ENCODE peak calls at places on chromosomes 11 and 22, in six cellular contexts. S is psoas muscle, J is hepatocyte, R is stomach, V is D721Med, F is suprapubic skin. M is an unnamed sample.

GRCh38 chr11:78654071-78654470 is 79.4 kb upstream of the NARS2 start:
- DNase-seq in F (no peak), V (no peak), R (no peak), J (no peak), S (no peak), M (no peak)

GRCh38 chr22:32926600-32926999 is 125.1 kb downstream of the TIMP3 start:
- DNase-seq in V (no peak), F (no peak), S (no peak), J (peak; percentile 48), R (no peak), M (peak; percentile 19)

GRCh38 chr22:46035742-46036557 is 59.0 kb upstream of the WNT7B start:
- DNase-seq in F (peak; percentile 99), J (peak; percentile 100), R (peak; percentile 100), S (peak; percentile 100), V (peak; percentile 76), M (peak; percentile 99)

GRCh38 chr11:108117746-108118371 is 3.5 kb upstream of the ACAT1 start:
- DNase-seq in S (no peak), V (peak; percentile 34), R (no peak), F (no peak), J (peak; percentile 47), M (no peak)

GRCh38 chr11:83602116-83602515 is 315.9 kb upstream of the CCDC90B start:
- DNase-seq in R (no peak), S (no peak), J (no peak), V (no peak), F (no peak), M (no peak)

GRCh38 chr11:88288560-88288959 is 49.0 kb downstream of the CTSC start:
- DNase-seq in V (no peak), F (no peak), J (no peak), R (no peak), S (no peak), M (no peak)

GRCh38 chr11:14118047-14118446 is 155.5 kb downstream of the SPON1 start:
- DNase-seq in F (no peak), S (no peak), J (no peak), R (no peak), V (no peak), M (no peak)

GRCh38 chr11:45319077-45319476 is 32.9 kb upstream of the SYT13 start:
- DNase-seq in S (no peak), R (no peak), J (no peak), F (peak; percentile 34), V (no peak), M (no peak)

GRCh38 chr22:22817468-22818201 is 70.0 kb upstream of the IGLL5 start:
- DNase-seq in V (no peak), F (no peak), J (no peak), S (no peak), R (no peak), M (no peak)

GRCh38 chr11:18209058-18209457 is 27.5 kb downstream of the SAA4 start:
- DNase-seq in J (no peak), S (no peak), F (no peak), V (no peak), R (no peak), M (no peak)

GRCh38 chr11:18204220-18204619 is 31.6 kb downstream of the MRGPRX4 start:
- DNase-seq in J (no peak), S (no peak), R (no peak), V (no peak), F (no peak), M (no peak)

GRCh38 chr11:18204771-18205170 is 31.8 kb downstream of the SAA4 start:
- DNase-seq in V (no peak), R (no peak), S (no peak), F (no peak), J (no peak), M (no peak)

GRCh38 chr11:18203723-18204122 is 31.1 kb downstream of the MRGPRX4 start:
- DNase-seq in J (peak; percentile 50), V (peak; percentile 47), F (no peak), R (no peak), S (no peak), M (no peak)
- TF ChIP-seq CTCF in J (peak; percentile 35), V (peak; percentile 52), F (no peak), R (no peak), S (no peak), M (no peak)

DNA sequence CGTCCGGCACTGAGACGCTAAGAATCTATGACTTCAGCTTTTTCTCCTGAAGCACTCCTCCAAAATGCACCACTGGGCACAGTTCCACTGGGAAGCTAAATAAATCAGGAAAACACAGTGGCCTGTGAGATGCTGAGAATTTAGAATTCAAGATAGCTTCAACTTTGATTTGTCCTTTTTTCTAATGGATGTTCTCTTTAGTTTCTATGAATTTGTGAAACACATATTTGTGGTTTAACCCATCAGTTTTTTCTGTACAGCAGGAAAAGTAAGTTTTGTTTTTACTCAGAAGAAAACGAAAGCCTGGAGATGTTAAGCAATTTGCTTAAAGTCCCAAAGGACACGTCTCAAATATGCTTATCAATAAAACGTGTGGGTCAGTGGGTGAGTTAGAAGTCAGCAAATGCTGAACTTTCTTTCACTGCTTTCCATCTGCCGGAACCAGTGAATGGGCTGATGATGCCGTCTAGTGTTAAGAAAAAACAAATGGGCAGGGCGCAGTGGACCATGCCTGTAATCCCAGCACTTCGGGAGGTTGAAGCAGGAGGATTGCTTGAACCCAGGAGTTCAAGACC is 40.7 kb upstream of the CLMP start:
- DNase-seq in J (no peak), S (no peak), F (no peak), V (no peak), R (no peak), M (peak; percentile 76)
- TF ChIP-seq CTCF in J (no peak), S (no peak), F (no peak), V (no peak), R (no peak), M (no peak)

GRCh38 chr22:38304526-38304925 is 12.7 kb downstream of the CSNK1E start:
- DNase-seq in F (no peak), J (no peak), V (no peak), R (no peak), S (peak; percentile 48), M (no peak)
- TF ChIP-seq CTCF in F (peak; percentile 2), J (no peak), V (no peak), R (no peak), S (peak; percentile 27), M (peak; percentile 14)

DNA sequence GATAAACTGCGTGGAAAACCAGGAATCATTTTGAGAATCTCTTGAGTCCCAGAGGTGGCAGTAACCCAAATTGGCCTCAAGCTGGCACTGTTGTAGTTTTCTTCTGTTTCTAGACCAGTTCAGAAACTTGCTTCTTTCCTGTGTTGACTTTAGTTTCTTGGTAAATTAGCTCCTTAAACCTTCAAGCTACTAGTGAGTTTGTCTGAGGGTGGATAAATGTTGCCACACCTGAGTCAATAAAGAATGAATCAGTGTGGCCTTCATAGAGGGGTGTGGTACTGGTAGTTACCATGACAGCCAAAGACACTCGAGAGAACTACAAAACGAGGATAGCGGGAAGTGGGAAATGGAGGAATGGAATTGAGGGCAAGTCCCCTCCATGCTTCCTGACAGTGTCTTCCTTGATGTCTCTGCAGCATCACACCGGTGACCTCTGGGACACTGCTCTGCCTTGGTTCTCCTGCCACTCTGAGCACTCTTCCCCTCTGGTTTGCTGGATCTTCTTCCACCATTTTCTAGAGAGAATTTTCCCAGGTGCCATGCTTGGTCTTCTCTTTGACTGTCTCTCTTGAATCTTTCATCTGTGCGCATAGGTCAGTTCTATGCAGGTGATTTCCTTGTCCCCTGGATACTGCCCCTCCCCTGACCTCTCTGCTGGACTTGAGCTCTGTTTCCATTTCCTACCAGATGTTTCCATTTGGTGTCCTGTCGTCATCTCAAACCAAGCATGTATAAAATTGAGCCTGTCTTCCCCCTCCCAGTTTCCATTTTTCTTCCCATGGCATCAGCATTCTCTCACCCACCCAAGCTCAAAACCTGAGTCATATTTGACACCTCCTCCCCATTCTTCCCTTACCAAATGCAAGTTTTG is 7.2 kb downstream of the POLD4 start:
- DNase-seq in S (no peak), V (peak; percentile 5), J (peak; percentile 78), F (no peak), R (peak; percentile 68), M (peak; percentile 54)
- TF ChIP-seq CTCF in S (peak; percentile 37), V (peak; percentile 32), J (peak; percentile 73), F (no peak), R (no peak), M (peak; percentile 35)

DNA sequence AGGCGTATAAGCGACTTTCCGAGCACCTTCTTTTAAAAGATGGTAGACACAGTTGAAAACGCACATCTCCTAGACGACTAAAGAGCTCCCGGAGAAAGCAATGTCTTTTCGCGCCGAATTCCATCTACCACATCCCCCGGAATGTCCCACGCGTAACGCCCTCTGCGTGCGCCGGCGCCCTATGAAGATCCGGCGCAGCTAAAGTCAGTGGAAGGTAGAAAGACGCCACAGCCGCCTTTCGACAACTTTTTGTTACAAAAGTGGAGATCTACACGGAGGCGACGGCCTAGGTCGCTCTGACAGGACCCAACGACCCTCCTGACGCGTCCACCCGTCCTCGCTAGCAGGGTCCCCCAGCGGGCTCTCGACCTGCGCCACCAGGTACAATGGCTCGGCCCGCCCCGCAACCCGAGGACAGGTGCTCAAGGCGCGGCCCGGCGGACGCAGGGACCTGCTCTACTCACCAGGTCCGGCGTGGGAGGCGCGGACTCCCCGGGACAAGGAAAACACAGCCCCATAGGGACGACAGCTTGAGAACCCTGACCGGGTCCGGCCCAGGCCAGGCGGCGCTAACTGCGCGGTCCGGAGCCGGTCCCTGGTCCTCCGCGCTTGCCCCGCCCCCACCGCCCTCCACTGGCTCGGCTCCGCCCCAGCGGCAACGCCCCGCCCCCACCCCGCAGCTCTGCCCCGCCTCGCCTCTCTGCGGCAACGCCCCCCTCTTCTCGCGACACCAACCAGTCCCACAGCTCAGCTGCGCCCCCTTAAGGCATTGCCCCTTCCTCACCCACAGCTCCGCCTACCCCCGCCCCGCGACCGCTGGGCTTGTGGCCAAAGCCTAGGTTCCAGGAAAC is at the start of gene SVIP:
- DNase-seq in V (peak; percentile 24), R (peak; percentile 98), F (peak; percentile 93), J (peak; percentile 96), S (peak; percentile 92), M (peak; percentile 96)
- TF ChIP-seq CTCF in V (peak; percentile 78), R (no peak), F (no peak), J (peak; percentile 70), S (peak; percentile 64), M (peak; percentile 58)

GRCh38 chr11:15192007-15192556 is 77.4 kb downstream of the INSC start:
- DNase-seq in R (no peak), V (no peak), F (no peak), S (no peak), J (no peak), M (no peak)

GRCh38 chr11:15190611-15191010 is 75.9 kb downstream of the INSC start:
- DNase-seq in S (no peak), V (no peak), J (no peak), R (no peak), F (no peak), M (no peak)

GRCh38 chr11:15186146-15186545 is 71.4 kb downstream of the INSC start:
- DNase-seq in V (no peak), R (no peak), J (no peak), S (no peak), F (no peak), M (no peak)

GRCh38 chr11:15189646-15190365 is 75.1 kb downstream of the INSC start:
- DNase-seq in V (no peak), F (no peak), R (no peak), J (no peak), S (no peak), M (no peak)

DNA sequence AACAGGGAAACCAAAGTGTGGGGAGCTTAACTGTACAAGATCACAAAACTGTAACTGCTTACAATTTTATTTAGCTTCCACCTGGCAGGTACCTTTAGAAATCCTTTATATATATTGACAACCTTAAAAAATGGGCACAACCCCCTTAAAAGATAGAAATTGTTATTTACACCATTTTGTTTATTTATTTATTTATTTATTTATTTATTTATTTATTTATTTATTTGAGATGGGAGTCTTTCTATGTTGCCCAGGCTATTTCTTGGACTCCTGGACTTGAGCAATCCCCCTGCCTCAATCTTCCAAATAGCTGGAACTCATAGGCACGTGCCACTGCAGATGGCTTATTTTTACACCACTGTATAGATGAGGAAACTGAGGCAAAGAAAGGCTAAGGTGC is 74.5 kb downstream of the INSC start:
- DNase-seq in V (no peak), S (no peak), F (no peak), R (no peak), J (no peak), M (no peak)
- TF ChIP-seq CTCF in V (no peak), S (no peak), F (no peak), R (no peak), J (no peak), M (no peak)

M was measured in thyroid gland.